ENCODE peak calls at places on chromosome 7, in four cellular contexts. I, M, N and W are unnamed samples.

GRCh38 chr7:51255536-51256243 is 60.9 kb downstream of the COBL start:
- DNase-seq in I (no peak), M (no peak), N (no peak), W (peak)

GRCh38 chr7:115924398-115924797 is 106.2 kb downstream of the TFEC start:
- DNase-seq in I (no peak), M (no peak), N (no peak), W (no peak)

GRCh38 chr7:1807821-1808600 is 137.9 kb downstream of the ELFN1 start:
- DNase-seq in I (no peak), M (no peak), N (no peak), W (no peak)

GRCh38 chr7:116569737-116570136 is 44.9 kb downstream of the CAV1 start:
- DNase-seq in I (no peak), M (peak), N (peak), W (no peak)

GRCh38 chr7:148699772-148700629 is 1.3 kb downstream of the CUL1 start:
- DNase-seq in I (peak), M (peak), N (peak), W (no peak)

GRCh38 chr7:127514499-127514898 is 70.9 kb downstream of the GCC1 start:
- DNase-seq in I (no peak), M (peak), N (peak), W (no peak)

GRCh38 chr7:33503014-33503413 is 373.6 kb downstream of the BBS9 start:
- DNase-seq in I (no peak), M (no peak), N (no peak), W (no peak)

GRCh38 chr7:43876976-43877745 is 7.8 kb upstream of the MRPS24 start:
- DNase-seq in I (no peak), M (no peak), N (no peak), W (no peak)

GRCh38 chr7:45924283-45924682 is 3.2 kb upstream of the IGFBP3 start:
- DNase-seq in I (no peak), M (peak), N (peak), W (no peak)

GRCh38 chr7:121755286-121755685 is 117.7 kb upstream of the PTPRZ1 start:
- DNase-seq in I (no peak), M (no peak), N (no peak), W (no peak)

GRCh38 chr7:2646336-2646679 is 14.5 kb downstream of the TTYH3 start:
- DNase-seq in I (no peak), M (no peak), N (no peak), W (no peak)

GRCh38 chr7:96075510-96076349 is 246.2 kb downstream of the SLC25A13 start:
- DNase-seq in I (peak), M (peak), N (peak), W (peak)

GRCh38 chr7:7785349-7785973 is 67.1 kb upstream of the RPA3 start:
- DNase-seq in I (no peak), M (no peak), N (no peak), W (no peak)

GRCh38 chr7:139094030-139094429 is 15.5 kb downstream of the ZC3HAV1 start:
- DNase-seq in I (no peak), M (no peak), N (no peak), W (no peak)

GRCh38 chr7:152128741-152129461 is 103.4 kb downstream of the GALNT11 start:
- DNase-seq in I (no peak), M (no peak), N (no peak), W (no peak)

GRCh38 chr7:75033064-75033463 is 40.5 kb downstream of the RCC1L start:
- DNase-seq in I (no peak), M (no peak), N (no peak), W (peak)

GRCh38 chr7:142357953-142358520 is 100.2 kb upstream of the PRSS58 start:
- DNase-seq in I (peak), M (peak), N (peak), W (no peak)

GRCh38 chr7:7642081-7642480 is 1.5 kb downstream of the UMAD1 start:
- DNase-seq in I (no peak), M (no peak), N (no peak), W (no peak)

GRCh38 chr7:159000070-159000469 is 143.7 kb downstream of the DYNC2I1 start:
- DNase-seq in I (no peak), M (no peak), N (no peak), W (no peak)

GRCh38 chr7:33261585-33261984 is 132.2 kb downstream of the BBS9 start:
- DNase-seq in I (no peak), M (peak), N (peak), W (no peak)

GRCh38 chr7:80053098-80053497 is 81.5 kb upstream of the GNAI1 start:
- DNase-seq in I (no peak), M (no peak), N (no peak), W (no peak)

GRCh38 chr7:26308551-26308950 is 16.9 kb downstream of the SNX10 start:
- DNase-seq in I (no peak), M (no peak), N (no peak), W (no peak)

GRCh38 chr7:26309089-26309488 is 17.4 kb downstream of the SNX10 start:
- DNase-seq in I (no peak), M (no peak), N (no peak), W (no peak)

GRCh38 chr7:26306770-26307169 is 15.1 kb downstream of the SNX10 start:
- DNase-seq in I (no peak), M (peak), N (no peak), W (no peak)

GRCh38 chr7:26305869-26306665 is 14.4 kb downstream of the SNX10 start:
- DNase-seq in I (no peak), M (no peak), N (no peak), W (no peak)

DNA sequence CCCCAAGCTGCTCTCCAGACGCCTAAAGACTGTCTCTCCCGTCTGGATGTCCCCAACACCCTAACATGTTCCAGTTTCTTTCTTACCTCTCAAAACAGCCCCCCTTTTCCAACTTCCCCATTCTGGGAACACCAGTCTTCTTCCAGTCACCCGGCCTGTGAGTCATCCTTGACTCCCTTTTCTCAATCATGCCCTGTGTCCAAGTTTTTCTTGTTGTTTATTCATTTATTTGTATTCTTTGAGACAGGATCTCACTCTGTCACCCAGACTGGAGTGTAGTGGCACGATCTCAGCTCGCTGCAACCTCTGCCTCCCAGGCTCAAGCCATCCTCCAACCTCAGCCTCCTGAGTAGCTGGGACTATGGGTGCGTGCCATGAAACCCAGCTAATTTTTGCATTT is 15.6 kb downstream of the SNX10 start:
- DNase-seq in I (no peak), M (peak), N (peak), W (no peak)
- H3K14ac ChIP-seq in I (no peak), M (no peak), N (no peak), W (no peak)

GRCh38 chr7:108526768-108527017 is 758 bp upstream of the PNPLA8 start:
- DNase-seq in I (no peak), M (no peak), N (no peak), W (no peak)
- H4K8ac ChIP-seq in I (no peak), M (no peak), N (peak), W (no peak)

GRCh38 chr7:131627589-131628212 is 71.3 kb upstream of the PODXL start:
- DNase-seq in I (no peak), M (no peak), N (no peak), W (no peak)
- H3K14ac ChIP-seq in I (no peak), M (no peak), N (no peak), W (no peak)

GRCh38 chr7:41696323-41696916 is 6.5 kb downstream of the INHBA start:
- DNase-seq in I (peak), M (peak), N (peak), W (peak)

GRCh38 chr7:41698114-41698513 is 4.8 kb downstream of the INHBA start:
- DNase-seq in I (no peak), M (peak), N (peak), W (no peak)

GRCh38 chr7:41694490-41694889 is 8.4 kb downstream of the INHBA start:
- DNase-seq in I (no peak), M (no peak), N (peak), W (no peak)

GRCh38 chr7:41693150-41693997 is 9.5 kb downstream of the INHBA start:
- DNase-seq in I (no peak), M (peak), N (peak), W (no peak)

DNA sequence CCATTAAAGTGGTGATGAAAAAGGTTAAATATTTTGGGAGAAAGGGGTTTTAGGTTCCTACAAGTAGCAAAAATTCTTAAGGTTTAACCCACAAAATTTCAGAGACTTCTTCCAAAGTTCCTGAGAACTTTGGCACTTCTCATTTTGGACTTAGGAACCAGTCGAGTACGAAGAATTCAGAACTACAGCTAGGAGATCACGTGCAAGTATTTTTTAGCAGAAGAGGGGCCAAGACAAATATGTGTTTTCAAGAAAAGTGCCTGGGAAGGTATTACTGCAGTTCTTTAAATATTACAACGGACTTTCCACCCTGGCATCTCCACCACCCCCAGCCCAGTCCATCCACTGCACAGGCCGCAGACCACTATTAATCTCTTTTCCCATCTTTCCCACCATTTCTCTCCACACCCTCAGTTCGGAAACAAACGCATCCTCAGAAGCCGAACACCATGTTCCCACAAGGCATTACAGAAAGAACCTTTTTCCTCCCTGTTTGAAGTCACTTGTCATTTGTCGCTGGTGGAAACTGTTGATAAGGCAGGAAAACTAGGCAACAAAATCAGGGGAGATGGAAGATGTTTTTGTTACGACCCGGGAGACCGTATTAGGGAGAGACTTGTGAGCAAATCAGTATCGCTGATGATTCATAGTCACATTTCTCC is 7.1 kb downstream of the INHBA start:
- DNase-seq in I (no peak), M (no peak), N (peak), W (no peak)
- H4K8ac ChIP-seq in I (no peak), M (peak), N (peak), W (no peak)

DNA sequence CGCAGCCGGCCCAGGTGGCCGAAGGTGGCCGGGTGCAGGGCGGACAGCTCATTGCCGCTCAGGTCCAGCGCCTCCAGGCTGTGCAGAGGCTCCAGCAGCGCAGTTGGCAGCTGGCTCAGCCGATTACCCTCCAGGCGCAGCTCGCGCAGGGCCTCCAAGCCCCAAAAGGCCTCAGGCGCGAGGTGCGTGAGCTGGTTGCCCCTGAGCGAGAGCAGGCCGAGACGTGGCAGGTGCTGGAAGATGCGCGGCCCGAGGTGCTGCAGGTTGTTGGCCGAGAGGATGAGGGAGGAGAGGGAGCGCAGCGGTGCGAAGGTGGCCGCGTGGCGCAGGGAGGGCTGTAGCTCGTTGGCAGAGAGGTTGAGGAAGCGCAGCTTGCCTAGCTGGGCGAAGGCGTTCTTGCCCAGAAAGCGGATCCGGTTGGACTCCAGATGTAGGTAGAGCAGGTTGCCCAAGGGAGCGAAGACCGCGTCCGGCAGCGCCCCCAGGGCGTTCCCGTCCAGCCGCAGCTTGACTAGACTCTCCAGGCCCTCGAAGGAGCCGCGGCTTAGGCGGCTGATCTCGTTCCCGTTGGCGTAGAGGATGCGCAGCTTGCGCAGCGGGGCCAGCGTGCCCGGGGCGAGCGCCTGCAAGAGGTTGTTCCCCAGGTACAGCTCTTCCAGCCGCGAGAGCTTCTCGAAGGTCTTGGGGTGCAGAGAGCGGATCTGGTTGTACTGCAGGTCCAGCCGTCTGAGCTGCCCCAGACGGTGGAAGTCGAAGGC is 887 bp downstream of the TRIL start:
- DNase-seq in I (peak), M (no peak), N (no peak), W (peak)
- H3K14ac ChIP-seq in I (peak), M (no peak), N (no peak), W (no peak)